ENCODE peak calls at places on chromosomes 16 and 17, in six cellular contexts. One of them, this sample, is unnamed.

GRCh38 chr16:31269541-31269940 is 9.8 kb downstream of the ITGAM start:
- DNase-seq in PC-3: no peak
- DNase-seq in cardiac fibroblast: no peak
- DNase-seq in IMR-90: no peak
- DNase-seq in tibial artery: no peak
- DNase-seq in gastrocnemius medialis: no peak
- DNase-seq in this sample: no peak

GRCh38 chr16:18800674-18801196 is 614 bp downstream of the ARL6IP1 start:
- DNase-seq in tibial artery: no peak
- DNase-seq in cardiac fibroblast: peak; percentile 31
- DNase-seq in gastrocnemius medialis: no peak
- DNase-seq in IMR-90: no peak
- DNase-seq in PC-3: no peak
- DNase-seq in this sample: no peak

GRCh38 chr17:28807925-28808641 is 34.5 kb downstream of the FAM222B start:
- DNase-seq in gastrocnemius medialis: peak; percentile 37
- DNase-seq in PC-3: peak; percentile 74
- DNase-seq in tibial artery: no peak
- DNase-seq in IMR-90: peak; percentile 92
- DNase-seq in cardiac fibroblast: peak; percentile 91
- DNase-seq in this sample: peak; percentile 5

GRCh38 chr16:50266337-50267091 is at the start of gene ADCY7:
- DNase-seq in IMR-90: peak; percentile 78
- DNase-seq in tibial artery: peak; percentile 82
- DNase-seq in gastrocnemius medialis: peak; percentile 22
- DNase-seq in cardiac fibroblast: peak; percentile 81
- DNase-seq in PC-3: no peak
- DNase-seq in this sample: no peak

GRCh38 chr16:22927306-22927705 is 113.3 kb downstream of the HS3ST2 start:
- DNase-seq in PC-3: no peak
- DNase-seq in cardiac fibroblast: no peak
- DNase-seq in tibial artery: no peak
- DNase-seq in gastrocnemius medialis: no peak
- DNase-seq in IMR-90: no peak
- DNase-seq in this sample: no peak

GRCh38 chr16:6148361-6148760 is 1050.8 kb upstream of the EEF2KMT start:
- DNase-seq in gastrocnemius medialis: no peak
- DNase-seq in cardiac fibroblast: no peak
- DNase-seq in tibial artery: no peak
- DNase-seq in IMR-90: no peak
- DNase-seq in PC-3: no peak
- DNase-seq in this sample: no peak

GRCh38 chr17:29682987-29683386 is 60.3 kb upstream of the CORO6 start:
- DNase-seq in tibial artery: no peak
- DNase-seq in cardiac fibroblast: no peak
- DNase-seq in PC-3: no peak
- DNase-seq in IMR-90: no peak
- DNase-seq in gastrocnemius medialis: no peak
- DNase-seq in this sample: no peak

GRCh38 chr16:52436646-52437645 is 110.0 kb downstream of the TOX3 start:
- DNase-seq in gastrocnemius medialis: no peak
- DNase-seq in tibial artery: no peak
- DNase-seq in PC-3: no peak
- DNase-seq in cardiac fibroblast: no peak
- DNase-seq in IMR-90: no peak
- DNase-seq in this sample: no peak

GRCh38 chr16:68972720-68973119 is 129.4 kb downstream of the TANGO6 start:
- DNase-seq in gastrocnemius medialis: no peak
- DNase-seq in tibial artery: no peak
- DNase-seq in PC-3: peak; percentile 51
- DNase-seq in IMR-90: peak; percentile 70
- DNase-seq in cardiac fibroblast: peak; percentile 85
- DNase-seq in this sample: no peak

GRCh38 chr17:80877095-80877828 is 114.4 kb upstream of the CHMP6 start:
- DNase-seq in gastrocnemius medialis: no peak
- DNase-seq in tibial artery: peak; percentile 50
- DNase-seq in IMR-90: no peak
- DNase-seq in PC-3: no peak
- DNase-seq in cardiac fibroblast: no peak
- DNase-seq in this sample: peak; percentile 90

GRCh38 chr17:79365361-79365760 is 245.5 kb downstream of the RBFOX3 start:
- DNase-seq in cardiac fibroblast: no peak
- DNase-seq in IMR-90: no peak
- DNase-seq in PC-3: no peak
- DNase-seq in tibial artery: no peak
- DNase-seq in gastrocnemius medialis: no peak
- DNase-seq in this sample: no peak

GRCh38 chr17:43401293-43401692 is 2.5 kb downstream of the ARL4D start:
- DNase-seq in tibial artery: peak; percentile 87
- DNase-seq in IMR-90: peak; percentile 88
- DNase-seq in PC-3: peak; percentile 87
- DNase-seq in cardiac fibroblast: peak; percentile 88
- DNase-seq in gastrocnemius medialis: peak; percentile 20
- DNase-seq in this sample: no peak

GRCh38 chr17:55433029-55433628 is 11.5 kb upstream of the MMD start:
- DNase-seq in IMR-90: peak; percentile 60
- DNase-seq in gastrocnemius medialis: no peak
- DNase-seq in tibial artery: no peak
- DNase-seq in cardiac fibroblast: peak; percentile 56
- DNase-seq in PC-3: peak; percentile 99
- DNase-seq in this sample: no peak

GRCh38 chr17:28748852-28749515 is 5.2 kb downstream of the TRAF4 start:
- DNase-seq in cardiac fibroblast: no peak
- DNase-seq in gastrocnemius medialis: no peak
- DNase-seq in IMR-90: no peak
- DNase-seq in PC-3: no peak
- DNase-seq in tibial artery: no peak
- DNase-seq in this sample: no peak

GRCh38 chr16:66189951-66190350 is 176.5 kb upstream of the CDH5 start:
- DNase-seq in cardiac fibroblast: peak; percentile 64
- DNase-seq in PC-3: peak; percentile 50
- DNase-seq in tibial artery: no peak
- DNase-seq in IMR-90: peak; percentile 92
- DNase-seq in gastrocnemius medialis: no peak
- DNase-seq in this sample: no peak

GRCh38 chr17:55620023-55620422 is 102.6 kb downstream of the TMEM100 start:
- DNase-seq in tibial artery: no peak
- DNase-seq in IMR-90: no peak
- DNase-seq in cardiac fibroblast: no peak
- DNase-seq in gastrocnemius medialis: no peak
- DNase-seq in PC-3: no peak
- DNase-seq in this sample: no peak

GRCh38 chr16:6492742-6493141 is 839.9 kb upstream of the RBFOX1 start:
- DNase-seq in gastrocnemius medialis: no peak
- DNase-seq in IMR-90: no peak
- DNase-seq in tibial artery: no peak
- DNase-seq in PC-3: no peak
- DNase-seq in cardiac fibroblast: no peak
- DNase-seq in this sample: no peak

GRCh38 chr17:11391134-11391533 is 150.1 kb downstream of the SHISA6 start:
- DNase-seq in cardiac fibroblast: no peak
- DNase-seq in tibial artery: no peak
- DNase-seq in gastrocnemius medialis: no peak
- DNase-seq in IMR-90: no peak
- DNase-seq in PC-3: no peak
- DNase-seq in this sample: no peak

GRCh38 chr17:82863941-82864720 is 24.3 kb upstream of the ZNF750 start:
- DNase-seq in cardiac fibroblast: peak; percentile 54
- DNase-seq in tibial artery: no peak
- DNase-seq in IMR-90: peak; percentile 91
- DNase-seq in gastrocnemius medialis: peak; percentile 61
- DNase-seq in PC-3: peak; percentile 16
- DNase-seq in this sample: peak; percentile 95

GRCh38 chr17:28160610-28161009 is 118.1 kb downstream of the NLK start:
- DNase-seq in gastrocnemius medialis: no peak
- DNase-seq in PC-3: no peak
- DNase-seq in tibial artery: no peak
- DNase-seq in IMR-90: peak; percentile 52
- DNase-seq in cardiac fibroblast: no peak
- DNase-seq in this sample: no peak

GRCh38 chr16:27242398-27242797 is 26.2 kb downstream of the NSMCE1 start:
- DNase-seq in PC-3: no peak
- DNase-seq in cardiac fibroblast: no peak
- DNase-seq in tibial artery: peak; percentile 47
- DNase-seq in IMR-90: no peak
- DNase-seq in gastrocnemius medialis: no peak
- DNase-seq in this sample: no peak

DNA sequence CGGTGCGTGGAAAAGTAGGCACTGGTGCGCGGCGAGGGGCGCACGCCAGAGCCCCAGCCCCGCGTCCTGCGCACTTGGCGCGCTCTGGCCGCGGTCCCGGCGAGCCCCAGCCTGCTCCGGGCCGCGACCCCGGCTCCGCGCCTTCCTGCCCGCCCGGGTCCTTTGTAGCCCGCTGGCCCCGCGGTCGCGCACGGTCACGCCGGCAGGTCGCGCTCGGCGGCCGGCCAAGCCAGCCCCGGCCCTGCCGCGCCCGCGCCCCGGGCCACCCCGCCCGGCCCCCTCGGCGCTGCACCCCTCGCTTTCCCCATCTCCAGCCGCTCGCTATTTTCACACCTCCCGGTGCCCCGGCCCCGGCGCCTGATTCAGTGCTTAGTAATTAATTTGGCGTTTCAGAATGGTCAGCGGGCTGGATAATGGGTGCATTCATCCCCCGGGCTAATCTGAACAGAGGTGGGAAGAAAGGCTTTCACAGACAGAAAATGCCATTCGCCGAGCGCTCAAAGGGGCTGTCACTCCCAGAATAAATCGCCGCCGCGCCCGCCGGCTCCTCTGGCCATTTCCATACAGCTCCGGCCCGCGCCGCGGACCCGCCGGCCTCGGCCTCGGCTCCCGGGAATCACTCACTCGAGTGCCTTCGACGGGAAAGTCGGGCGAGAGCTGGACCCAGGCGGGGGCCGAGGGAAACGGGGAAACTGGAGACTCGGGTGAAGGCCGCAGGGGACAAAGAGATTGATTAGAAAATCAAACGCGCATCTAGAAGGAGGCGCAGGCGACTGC is 17.8 kb upstream of the NTN1 start:
- DNase-seq in gastrocnemius medialis: no peak
- DNase-seq in cardiac fibroblast: no peak
- DNase-seq in PC-3: no peak
- DNase-seq in IMR-90: no peak
- DNase-seq in tibial artery: peak; percentile 68
- DNase-seq in this sample: no peak
- H3K4me3 ChIP-seq in gastrocnemius medialis: peak overlapping the region; percentile 36
- H3K4me3 ChIP-seq in cardiac fibroblast: no peak overlapping the region
- H3K4me3 ChIP-seq in PC-3: no peak overlapping the region
- H3K4me3 ChIP-seq in IMR-90: no peak overlapping the region
- H3K4me3 ChIP-seq in tibial artery: peak overlapping the region; percentile 57
- H3K4me3 ChIP-seq in this sample: peak overlapping the region; percentile 31

DNA sequence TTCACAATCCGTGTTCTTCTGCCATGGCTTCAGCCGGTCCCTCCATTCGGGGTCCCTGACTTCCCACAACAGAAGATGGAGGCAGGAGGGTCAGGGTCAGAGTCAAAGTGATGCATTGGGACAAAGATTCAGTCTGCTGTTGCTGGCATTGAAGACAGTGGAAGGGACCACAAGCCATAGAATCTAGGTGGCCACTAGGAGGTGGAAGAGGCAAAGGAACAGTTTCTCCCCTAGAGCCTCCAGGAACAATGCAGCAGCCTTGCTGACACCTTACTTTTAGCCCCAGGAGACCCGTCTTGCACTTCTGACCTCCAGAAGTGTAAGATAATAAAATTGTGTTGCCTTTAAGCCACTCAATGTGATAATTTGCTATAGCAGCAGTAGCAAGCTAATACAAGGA is 55.9 kb downstream of the MFSD11 start:
- DNase-seq in gastrocnemius medialis: no peak
- DNase-seq in PC-3: peak; percentile 79
- DNase-seq in tibial artery: no peak
- DNase-seq in IMR-90: peak; percentile 23
- DNase-seq in cardiac fibroblast: peak; percentile 52
- DNase-seq in this sample: no peak
- TF ChIP-seq CTCF in gastrocnemius medialis: no peak
- TF ChIP-seq CTCF in PC-3: peak; percentile 81
- TF ChIP-seq CTCF in tibial artery: no peak
- TF ChIP-seq CTCF in IMR-90: peak; percentile 46
- TF ChIP-seq CTCF in cardiac fibroblast: peak; percentile 56
- TF ChIP-seq CTCF in this sample: peak; percentile 59

GRCh38 chr17:40447148-40447644 is 3.9 kb downstream of the IGFBP4 start:
- DNase-seq in tibial artery: no peak
- DNase-seq in PC-3: no peak
- DNase-seq in IMR-90: no peak
- DNase-seq in cardiac fibroblast: peak; percentile 26
- DNase-seq in gastrocnemius medialis: no peak
- DNase-seq in this sample: no peak
- H3K4me3 ChIP-seq in tibial artery: peak overlapping the region; percentile 4
- H3K4me3 ChIP-seq in PC-3: peak overlapping the region; percentile 93
- H3K4me3 ChIP-seq in IMR-90: peak overlapping the region; percentile 52
- H3K4me3 ChIP-seq in cardiac fibroblast: peak overlapping the region; percentile 98
- H3K4me3 ChIP-seq in gastrocnemius medialis: no peak overlapping the region
- H3K4me3 ChIP-seq in this sample: no peak overlapping the region

GRCh38 chr17:69607162-69607834 is 192.8 kb downstream of the MAP2K6 start:
- DNase-seq in gastrocnemius medialis: peak; percentile 55
- DNase-seq in tibial artery: peak; percentile 78
- DNase-seq in IMR-90: peak; percentile 85
- DNase-seq in PC-3: peak; percentile 86
- DNase-seq in cardiac fibroblast: peak; percentile 92
- DNase-seq in this sample: peak; percentile 36

GRCh38 chr17:69608114-69608513 is 193.6 kb downstream of the MAP2K6 start:
- DNase-seq in PC-3: no peak
- DNase-seq in gastrocnemius medialis: no peak
- DNase-seq in IMR-90: no peak
- DNase-seq in tibial artery: no peak
- DNase-seq in cardiac fibroblast: peak; percentile 44
- DNase-seq in this sample: no peak

GRCh38 chr17:69608808-69609494 is 194.5 kb downstream of the MAP2K6 start:
- DNase-seq in tibial artery: peak; percentile 63
- DNase-seq in gastrocnemius medialis: peak; percentile 55
- DNase-seq in cardiac fibroblast: peak; percentile 97
- DNase-seq in PC-3: peak; percentile 83
- DNase-seq in IMR-90: peak; percentile 96
- DNase-seq in this sample: no peak

GRCh38 chr17:69606142-69606800 is 191.8 kb downstream of the MAP2K6 start:
- DNase-seq in PC-3: no peak
- DNase-seq in cardiac fibroblast: no peak
- DNase-seq in gastrocnemius medialis: no peak
- DNase-seq in tibial artery: no peak
- DNase-seq in IMR-90: no peak
- DNase-seq in this sample: no peak

GRCh38 chr17:69609495-69610315 is 195.2 kb downstream of the MAP2K6 start:
- DNase-seq in tibial artery: no peak
- DNase-seq in cardiac fibroblast: peak; percentile 70
- DNase-seq in PC-3: peak; percentile 68
- DNase-seq in IMR-90: peak; percentile 55
- DNase-seq in gastrocnemius medialis: no peak
- DNase-seq in this sample: no peak
- TF ChIP-seq CTCF in tibial artery: peak; percentile 7
- TF ChIP-seq CTCF in cardiac fibroblast: peak; percentile 83
- TF ChIP-seq CTCF in PC-3: peak; percentile 97
- TF ChIP-seq CTCF in IMR-90: peak; percentile 77
- TF ChIP-seq CTCF in gastrocnemius medialis: peak; percentile 54
- TF ChIP-seq CTCF in this sample: peak; percentile 63

GRCh38 chr17:58281511-58282011 is 826 bp upstream of the MPO start:
- DNase-seq in gastrocnemius medialis: no peak
- DNase-seq in PC-3: no peak
- DNase-seq in tibial artery: no peak
- DNase-seq in cardiac fibroblast: no peak
- DNase-seq in IMR-90: no peak
- DNase-seq in this sample: no peak
- H3K4me3 ChIP-seq in gastrocnemius medialis: no peak overlapping the region
- H3K4me3 ChIP-seq in PC-3: no peak overlapping the region
- H3K4me3 ChIP-seq in tibial artery: no peak overlapping the region
- H3K4me3 ChIP-seq in cardiac fibroblast: no peak overlapping the region
- H3K4me3 ChIP-seq in IMR-90: no peak overlapping the region
- H3K4me3 ChIP-seq in this sample: no peak overlapping the region

GRCh38 chr17:75773808-75774470 is 8.9 kb upstream of the GALK1 start:
- DNase-seq in IMR-90: no peak
- DNase-seq in PC-3: no peak
- DNase-seq in cardiac fibroblast: no peak
- DNase-seq in gastrocnemius medialis: no peak
- DNase-seq in tibial artery: peak; percentile 66
- DNase-seq in this sample: no peak
- TF ChIP-seq CTCF in IMR-90: no peak
- TF ChIP-seq CTCF in PC-3: peak; percentile 39
- TF ChIP-seq CTCF in cardiac fibroblast: no peak
- TF ChIP-seq CTCF in gastrocnemius medialis: no peak
- TF ChIP-seq CTCF in tibial artery: no peak
- TF ChIP-seq CTCF in this sample: peak; percentile 7

This sample was measured in GM12864.